ENCODE peak calls at places on chromosomes 4 and X, in eight cellular contexts. G is SK-N-SH, N is PC-3, M is neural progenitor cell, W is HCT116, Z is GM23248, D is MM.1S, J is OCI-LY7. C is an unnamed sample.

GRCh38 chr4:169024762-169025161 is 14.7 kb upstream of the CBR4 start:
- DNase-seq in G (peak; percentile 69), N (peak; percentile 68), M (peak; percentile 49), W (peak; percentile 15), Z (peak; percentile 66), D (peak; percentile 46), J (peak; percentile 19), C (peak; percentile 37)

GRCh38 chr4:142683503-142683902 is 162.6 kb downstream of the INPP4B start:
- DNase-seq in G (no peak), N (peak; percentile 96), M (no peak), W (no peak), Z (no peak), D (no peak), J (no peak), C (no peak)

GRCh38 chr4:124961138-124961750 is 248.7 kb upstream of the ANKRD50 start:
- DNase-seq in G (no peak), N (no peak), M (no peak), W (no peak), Z (no peak), D (no peak), J (peak; percentile 4), C (no peak)

GRCh38 chr4:56049428-56050212 is 100.9 kb downstream of the CEP135 start:
- DNase-seq in G (peak; percentile 69), N (peak; percentile 36), M (peak; percentile 75), W (peak; percentile 19), Z (peak; percentile 38), D (peak; percentile 36), J (peak; percentile 75), C (peak; percentile 56)

GRCh38 chr4:8595237-8596087 is 2.9 kb downstream of the CPZ start:
- DNase-seq in G (no peak), N (no peak), M (no peak), W (no peak), Z (no peak), D (no peak), J (no peak), C (peak; percentile 62)

GRCh38 chr4:39626261-39626660 is 12.4 kb downstream of the SMIM14 start:
- DNase-seq in G (no peak), N (no peak), M (no peak), W (no peak), Z (no peak), D (no peak), J (peak; percentile 89), C (no peak)

GRCh38 chr4:76984788-76985211 is 35.2 kb downstream of the SEPTIN11 start:
- DNase-seq in G (peak; percentile 42), N (peak; percentile 61), M (peak; percentile 41), W (no peak), Z (peak; percentile 99), D (peak; percentile 21), J (no peak), C (peak; percentile 88)

GRCh38 chrX:3268804-3269203 is 77.6 kb downstream of the MXRA5 start:
- DNase-seq in G (no peak), N (peak; percentile 54), M (no peak), W (no peak), Z (peak; percentile 75), D (no peak), J (no peak), C (no peak)

GRCh38 chr4:52712172-52712990 is 38.8 kb downstream of the ERVMER34-1 start:
- DNase-seq in G (peak; percentile 98), N (peak; percentile 98), M (peak; percentile 98), W (peak; percentile 88), Z (peak; percentile 98), D (peak; percentile 98), J (peak; percentile 97), C (peak; percentile 98)

GRCh38 chrX:12269484-12269883 is 131.2 kb downstream of the FRMPD4 start:
- DNase-seq in G (no peak), N (peak; percentile 34), M (no peak), W (no peak), Z (no peak), D (no peak), J (no peak), C (no peak)

GRCh38 chrX:18415386-18415785 is 10.0 kb upstream of the CDKL5 start:
- DNase-seq in G (no peak), N (no peak), M (no peak), W (no peak), Z (no peak), D (no peak), J (no peak), C (no peak)

GRCh38 chrX:51395807-51396728 is 63.4 kb downstream of the NUDT10 start:
- DNase-seq in G (peak; percentile 73), N (no peak), M (no peak), W (no peak), Z (peak; percentile 12), D (peak; percentile 77), J (peak; percentile 89), C (no peak)

GRCh38 chr4:77510367-77510766 is 95.3 kb upstream of the CXCL13 start:
- DNase-seq in G (no peak), N (no peak), M (no peak), W (no peak), Z (no peak), D (no peak), J (no peak), C (no peak)

GRCh38 chrX:31178769-31179125 is 106.9 kb upstream of the FTHL17 start:
- DNase-seq in G (no peak), N (no peak), M (no peak), W (no peak), Z (no peak), D (no peak), J (no peak), C (no peak)

GRCh38 chr4:148200960-148201359 is 241.3 kb downstream of the NR3C2 start:
- DNase-seq in G (no peak), N (no peak), M (no peak), W (no peak), Z (peak; percentile 11), D (no peak), J (no peak), C (no peak)

GRCh38 chr4:40586034-40586433 is 43.6 kb downstream of the RBM47 start:
- DNase-seq in G (no peak), N (no peak), M (no peak), W (no peak), Z (peak; percentile 54), D (no peak), J (no peak), C (no peak)

GRCh38 chrX:115337735-115338134 is 48.2 kb downstream of the LUZP4 start:
- DNase-seq in G (no peak), N (no peak), M (no peak), W (no peak), Z (peak; percentile 80), D (no peak), J (no peak), C (no peak)

GRCh38 chr4:79250887-79251286 is 75.0 kb downstream of the NAA11 start:
- DNase-seq in G (no peak), N (no peak), M (no peak), W (no peak), Z (no peak), D (no peak), J (no peak), C (no peak)

GRCh38 chr4:43564107-43564506 is 671.6 kb downstream of the GRXCR1 start:
- DNase-seq in G (no peak), N (no peak), M (no peak), W (no peak), Z (no peak), D (peak; percentile 44), J (peak; percentile 75), C (no peak)

GRCh38 chrX:16771483-16772398 is 14.5 kb upstream of the TXLNG start:
- DNase-seq in G (peak; percentile 44), N (peak; percentile 75), M (peak; percentile 72), W (peak; percentile 81), Z (peak; percentile 44), D (no peak), J (no peak), C (peak; percentile 78)

GRCh38 chr4:17030543-17030942 is 132.1 kb upstream of the LDB2 start:
- DNase-seq in G (no peak), N (peak; percentile 68), M (no peak), W (peak; percentile 59), Z (peak; percentile 87), D (no peak), J (no peak), C (peak; percentile 24)

GRCh38 chr4:135418353-135418752 is 1216.8 kb upstream of the PABPC4L start:
- DNase-seq in G (peak; percentile 10), N (peak; percentile 37), M (peak; percentile 26), W (peak; percentile 37), Z (no peak), D (peak; percentile 22), J (peak; percentile 0), C (no peak)
- TF ChIP-seq EZH2phosphoT487 in G (no peak), N (no peak), M (no peak), W (no peak), Z (no peak), D (no peak), J (no peak), C (no peak)

GRCh38 chr4:118762753-118763477 is 73.0 kb downstream of the SEC24D start:
- DNase-seq in G (no peak), N (no peak), M (no peak), W (no peak), Z (peak; percentile 42), D (no peak), J (no peak), C (no peak)

GRCh38 chr4:118769152-118769551 is 66.8 kb downstream of the SEC24D start:
- DNase-seq in G (no peak), N (no peak), M (no peak), W (no peak), Z (no peak), D (no peak), J (no peak), C (no peak)

GRCh38 chr4:118762146-118762545 is 73.8 kb downstream of the SEC24D start:
- DNase-seq in G (peak; percentile 25), N (no peak), M (no peak), W (no peak), Z (no peak), D (no peak), J (no peak), C (no peak)

GRCh38 chr4:118767109-118767508 is 68.8 kb downstream of the SEC24D start:
- DNase-seq in G (no peak), N (no peak), M (no peak), W (no peak), Z (no peak), D (no peak), J (no peak), C (no peak)

GRCh38 chr4:118765399-118765798 is 70.5 kb downstream of the SEC24D start:
- DNase-seq in G (no peak), N (peak; percentile 82), M (no peak), W (peak; percentile 54), Z (peak; percentile 97), D (no peak), J (no peak), C (peak; percentile 63)
- H3K9me3 ChIP-seq in G (no peaks in the 10 kb centered on the region), N (no peaks in the 10 kb centered on the region), M (no peaks in the 10 kb centered on the region), W (no peaks in the 10 kb centered on the region), Z (no peaks in the 10 kb centered on the region), D (no peaks in the 10 kb centered on the region), J (no peaks in the 10 kb centered on the region), C (no peaks in the 10 kb centered on the region)

GRCh38 chr4:183659029-183659870 is at the start of the genes RWDD4 and TRAPPC11:
- DNase-seq in G (peak; percentile 99), N (peak; percentile 95), M (peak; percentile 98), W (peak; percentile 88), Z (peak; percentile 98), D (peak; percentile 98), J (peak; percentile 96), C (peak; percentile 97)
- TF ChIP-seq EZH2phosphoT487 in G (no peak), N (no peak), M (no peak), W (no peak), Z (no peak), D (no peak), J (no peak), C (no peak)

DNA sequence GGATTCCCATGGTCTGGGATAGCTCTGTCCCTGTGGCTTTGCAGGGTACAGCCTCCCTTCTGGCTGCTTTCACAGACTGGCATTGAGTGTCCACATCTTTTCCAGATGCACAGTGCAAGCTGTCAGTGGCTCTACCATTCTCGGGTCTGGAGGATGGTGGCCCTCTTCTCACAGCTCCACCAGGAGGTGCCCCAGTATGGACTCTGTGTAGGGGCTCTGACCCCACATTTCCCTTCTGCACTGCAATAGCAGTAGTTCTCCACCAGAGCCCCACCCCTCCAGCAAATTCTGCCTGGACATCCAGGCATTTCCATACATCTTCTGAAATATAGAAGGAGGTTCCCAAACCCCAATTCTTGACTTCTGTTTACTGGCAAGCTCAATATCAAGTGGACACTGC is 50.2 kb upstream of the GRID2 start:
- DNase-seq in G (no peak), N (no peak), M (no peak), W (no peak), Z (no peak), D (no peak), J (no peak), C (no peak)
- H3K9me3 ChIP-seq in G (no peaks in the 10 kb centered on the region), N (no peaks in the 10 kb centered on the region), M (no peaks in the 10 kb centered on the region), W (no peaks in the 10 kb centered on the region), Z (no peaks in the 10 kb centered on the region), D (no peaks in the 10 kb centered on the region), J (no peaks in the 10 kb centered on the region), C (no peaks in the 10 kb centered on the region)